ENCODE peak calls at places on chromosomes 11 and 22, in four cellular contexts. P is EL; M is activated T-helper 9 cell treated with anti-CD3 and anti-CD28 coated beads, Interleukin-2, amount 50 U/mL, for 16 hours; C is stimulated activated CD8-positive, alpha-beta memory T cell treated with anti-CD3 and anti-CD28 coated beads, Interleukin-7, amount 100 ng/mL, for 1 hour. E is an unnamed sample.

GRCh38 chr22:46087816-46088277 is 62.5 kb upstream of the PPARA start:
- DNase-seq in P (peak; percentile 92), M (no peak), C (no peak), E (no peak)

GRCh38 chr22:42906605-42907338 is 49.7 kb upstream of the ARFGAP3 start:
- DNase-seq in P (no peak), M (no peak), C (no peak), E (no peak)

GRCh38 chr11:122033631-122034030 is 82.4 kb downstream of the BLID start:
- DNase-seq in P (no peak), M (no peak), C (no peak), E (no peak)

GRCh38 chr22:36194971-36195370 is 6.6 kb downstream of the APOL4 start:
- DNase-seq in P (peak; percentile 68), M (peak; percentile 3), C (no peak), E (no peak)

GRCh38 chr22:49205401-49205800 is 622.3 kb downstream of the BRD1 start:
- DNase-seq in P (no peak), M (no peak), C (no peak), E (no peak)

GRCh38 chr11:101187748-101188147 is 58.1 kb upstream of the PGR start:
- DNase-seq in P (no peak), M (no peak), C (no peak), E (no peak)

GRCh38 chr11:21965221-21965620 is 227.7 kb upstream of the ANO5 start:
- DNase-seq in P (no peak), M (no peak), C (no peak), E (no peak)

GRCh38 chr11:65399845-65400244 is 13.4 kb downstream of the FRMD8 start:
- DNase-seq in P (no peak), M (no peak), C (no peak), E (no peak)

GRCh38 chr11:76317296-76317695 is 63.6 kb downstream of the THAP12 start:
- DNase-seq in P (no peak), M (no peak), C (no peak), E (no peak)

GRCh38 chr22:40572976-40573375 is 63.5 kb downstream of the MRTFA start:
- DNase-seq in P (no peak), M (no peak), C (no peak), E (no peak)

GRCh38 chr22:50001388-50002231 is 11.0 kb downstream of the IL17REL start:
- DNase-seq in P (no peak), M (no peak), C (no peak), E (no peak)

GRCh38 chr11:62295504-62295903 is 3.4 kb downstream of the SCGB1D4 start:
- DNase-seq in P (peak; percentile 15), M (no peak), C (no peak), E (no peak)

GRCh38 chr11:120168960-120169681 is 31.2 kb upstream of the TRIM29 start:
- DNase-seq in P (peak; percentile 71), M (peak; percentile 32), C (peak; percentile 20), E (peak; percentile 42)

GRCh38 chr22:45064313-45065268 is 54.8 kb upstream of the PHF21B start:
- DNase-seq in P (peak; percentile 90), M (peak; percentile 21), C (no peak), E (no peak)

GRCh38 chr11:1640076-1640946 is 10.7 kb downstream of the KRTAP5-5 start:
- DNase-seq in P (peak; percentile 24), M (no peak), C (no peak), E (no peak)

GRCh38 chr11:81432333-81432732 is 1301.3 kb downstream of the FAM181B start:
- DNase-seq in P (no peak), M (no peak), C (no peak), E (no peak)

GRCh38 chr22:38135133-38135706 is 24.7 kb upstream of the BAIAP2L2 start:
- DNase-seq in P (peak; percentile 94), M (no peak), C (no peak), E (no peak)

GRCh38 chr22:44357962-44358553 is 45.3 kb upstream of the SHISAL1 start:
- DNase-seq in P (no peak), M (no peak), C (no peak), E (no peak)

GRCh38 chr22:42920101-42920820 is 63.2 kb upstream of the ARFGAP3 start:
- DNase-seq in P (peak; percentile 73), M (no peak), C (no peak), E (no peak)

GRCh38 chr22:20957118-20957690 is 9.9 kb upstream of the AIFM3 start:
- DNase-seq in P (peak; percentile 25), M (no peak), C (no peak), E (no peak)

GRCh38 chr11:68503281-68503687 is 42.7 kb downstream of the PPP6R3 start:
- DNase-seq in P (no peak), M (no peak), C (no peak), E (no peak)

GRCh38 chr11:469684-470667 is 19.9 kb downstream of the PTDSS2 start:
- DNase-seq in P (peak; percentile 70), M (no peak), C (no peak), E (no peak)

GRCh38 chr11:86715611-86716010 is 43.2 kb upstream of the ME3 start:
- DNase-seq in P (no peak), M (no peak), C (no peak), E (no peak)

GRCh38 chr22:39524089-39524752 is 3.9 kb downstream of the ATF4 start:
- DNase-seq in P (peak; percentile 41), M (no peak), C (no peak), E (no peak)

GRCh38 chr11:74031310-74031676 is 22.4 kb upstream of the UCP3 start:
- DNase-seq in P (no peak), M (no peak), C (no peak), E (no peak)

GRCh38 chr11:74735566-74735965 is 4.3 kb upstream of the CHRDL2 start:
- DNase-seq in P (no peak), M (no peak), C (no peak), E (no peak)

GRCh38 chr11:23314162-23314561 is 453.9 kb upstream of the CCDC179 start:
- DNase-seq in P (no peak), M (no peak), C (no peak), E (no peak)

GRCh38 chr11:77669848-77670511 is 32.4 kb upstream of the CLNS1A start:
- DNase-seq in P (peak; percentile 18), M (no peak), C (no peak), E (no peak)

GRCh38 chr22:43270314-43270908 is 72.8 kb downstream of the SCUBE1 start:
- DNase-seq in P (peak; percentile 26), M (no peak), C (no peak), E (no peak)

GRCh38 chr11:119195680-119196079 is 10.4 kb downstream of the NHERF4 start:
- DNase-seq in P (peak; percentile 61), M (no peak), C (no peak), E (no peak)

GRCh38 chr11:3920148-3920852 is 64.8 kb downstream of the STIM1 start:
- DNase-seq in P (peak; percentile 82), M (peak; percentile 60), C (peak; percentile 43), E (no peak)

GRCh38 chr11:373716-374551 is 4.6 kb downstream of the B4GALNT4 start:
- DNase-seq in P (no peak), M (no peak), C (no peak), E (no peak)

GRCh38 chr11:19846654-19847330 is 134.2 kb downstream of the NAV2 start:
- DNase-seq in P (no peak), M (no peak), C (no peak), E (no peak)

GRCh38 chr11:24793479-24793878 is 296.6 kb downstream of the LUZP2 start:
- DNase-seq in P (no peak), M (no peak), C (no peak), E (no peak)

E was measured in activated B cell treated with CpG ODN at 0.5 μM for 24 hours.